ENCODE peak calls at places on chromosomes 4 and X, in five cellular contexts. H, M, K, I and R are unnamed samples. For H3K9me2, the result is how much of the 10 kb centered on the place peaks cover.

GRCh38 chr4:125750399-125750798 is 435.6 kb downstream of the FAT4 start:
- DNase-seq in H (no peak), I (peak), K (no peak), M (no peak), R (no peak)

GRCh38 chrX:93673869-93674271 is at the start of gene FAM133A:
- DNase-seq in M (peak), I (peak), K (no peak), H (peak), R (no peak)

GRCh38 chr4:3809451-3810110 is 43.4 kb downstream of the ADRA2C start:
- DNase-seq in M (no peak), H (no peak), I (no peak), K (no peak), R (no peak)

GRCh38 chr4:139200102-139200501 is 23.1 kb upstream of the ELF2 start:
- DNase-seq in M (no peak), I (no peak), K (no peak), H (peak), R (no peak)

GRCh38 chr4:13323916-13324315 is 160.2 kb downstream of the RAB28 start:
- DNase-seq in M (no peak), I (no peak), K (no peak), H (no peak), R (no peak)

GRCh38 chr4:102815981-102816380 is 11.4 kb downstream of the UBE2D3 start:
- DNase-seq in I (peak), M (peak), H (no peak), K (no peak), R (peak)

GRCh38 chr4:73142995-73143547 is 73.6 kb upstream of the COX18 start:
- DNase-seq in H (peak), M (peak), K (no peak), I (peak), R (no peak)

GRCh38 chr4:86449746-86450145 is 89.9 kb upstream of the MAPK10 start:
- DNase-seq in H (no peak), M (no peak), I (no peak), K (no peak), R (no peak)

GRCh38 chr4:47531954-47532321 is 46.9 kb downstream of the ATP10D start:
- DNase-seq in I (no peak), H (no peak), K (no peak), M (no peak), R (no peak)

GRCh38 chr4:7276538-7276937 is 84.2 kb downstream of the SORCS2 start:
- DNase-seq in M (no peak), I (peak), K (no peak), H (no peak), R (no peak)

GRCh38 chr4:96093057-96093456 is 253.2 kb downstream of the PDHA2 start:
- DNase-seq in K (no peak), I (no peak), M (no peak), H (no peak), R (no peak)

GRCh38 chr4:54318904-54319303 is 89.8 kb downstream of the PDGFRA start:
- DNase-seq in K (peak), I (peak), M (peak), H (peak), R (peak)

GRCh38 chr4:71992571-71992970 is 39.2 kb upstream of the NPFFR2 start:
- DNase-seq in H (peak), M (no peak), I (no peak), K (no peak), R (no peak)

GRCh38 chr4:189313861-189314513 is 626.7 kb upstream of the FRG1 start:
- DNase-seq in H (no peak), I (no peak), M (no peak), K (no peak), R (no peak)

GRCh38 chr4:104941661-104942062 is 205.0 kb upstream of the TET2 start:
- DNase-seq in H (no peak), I (no peak), M (peak), K (no peak), R (no peak)

DNA sequence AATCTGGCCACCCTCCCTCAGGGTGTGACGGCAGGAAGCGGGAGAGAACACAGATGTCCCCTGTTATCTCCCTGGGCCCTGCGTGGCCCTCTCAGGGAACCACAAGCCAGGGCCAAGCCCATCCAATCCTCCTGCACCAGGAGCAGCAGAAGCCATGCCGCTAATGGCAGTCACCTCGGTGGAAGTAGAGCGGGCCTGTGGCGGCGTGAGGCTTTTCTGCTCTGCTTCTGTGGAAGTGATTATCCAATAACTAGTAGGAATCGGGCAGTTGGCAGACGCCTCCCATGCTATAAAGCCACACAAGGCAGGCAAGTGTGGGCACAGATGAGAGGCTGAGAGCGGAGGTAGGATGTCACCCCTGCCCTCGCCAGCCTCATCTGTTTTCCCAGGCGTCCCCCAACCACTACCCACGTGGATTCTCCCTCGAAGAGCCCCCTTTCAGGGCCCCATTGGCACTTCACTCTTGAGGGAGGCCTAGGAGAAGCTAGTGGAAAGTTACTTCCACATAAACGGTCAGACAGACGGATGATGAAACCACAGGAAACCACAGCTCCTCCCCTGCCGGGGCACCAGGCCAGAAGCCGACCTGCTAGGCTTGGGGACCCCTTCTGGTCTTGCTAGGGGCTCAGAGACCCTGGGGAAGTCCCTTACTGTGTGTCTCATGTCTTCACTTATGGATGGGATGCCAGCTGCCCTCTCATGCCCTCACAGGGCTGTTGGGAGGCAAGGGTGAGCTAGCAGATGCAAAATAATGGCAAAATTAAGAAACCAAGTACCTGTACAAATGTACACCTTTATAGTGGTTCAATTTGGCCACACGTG is 18.8 kb upstream of the TMSB4X start:
- DNase-seq in I (peak), K (no peak), M (peak), H (peak), R (peak)
- H3K4me3 ChIP-seq in I (no peak), K (no peak), M (no peak), H (peak), R (peak)

DNA sequence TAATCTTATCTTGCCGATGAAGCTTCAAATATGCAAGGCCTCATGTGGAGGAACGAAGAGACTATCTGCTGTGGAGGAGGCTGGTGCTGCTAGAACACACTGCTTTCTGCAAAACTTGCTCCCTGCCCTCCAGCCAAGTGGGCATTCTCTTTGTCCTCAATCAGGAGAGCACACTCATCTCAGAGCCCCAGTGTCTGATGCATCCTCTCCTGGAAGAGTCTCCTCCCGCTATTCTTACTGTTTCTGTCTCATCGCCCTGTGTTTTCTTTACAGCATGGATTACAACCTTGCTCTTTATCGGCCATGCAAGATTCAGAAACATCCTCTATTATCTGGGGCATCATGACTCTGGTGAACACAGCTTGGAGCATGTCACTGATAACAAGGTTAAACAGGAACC is 68.2 kb upstream of the MTNR1A start:
- DNase-seq in H (no peak), I (peak), K (no peak), M (no peak), R (no peak)
- H3K9me2 ChIP-seq in H (under half), I (under half), K (under half), M (under half), R (under half)

DNA sequence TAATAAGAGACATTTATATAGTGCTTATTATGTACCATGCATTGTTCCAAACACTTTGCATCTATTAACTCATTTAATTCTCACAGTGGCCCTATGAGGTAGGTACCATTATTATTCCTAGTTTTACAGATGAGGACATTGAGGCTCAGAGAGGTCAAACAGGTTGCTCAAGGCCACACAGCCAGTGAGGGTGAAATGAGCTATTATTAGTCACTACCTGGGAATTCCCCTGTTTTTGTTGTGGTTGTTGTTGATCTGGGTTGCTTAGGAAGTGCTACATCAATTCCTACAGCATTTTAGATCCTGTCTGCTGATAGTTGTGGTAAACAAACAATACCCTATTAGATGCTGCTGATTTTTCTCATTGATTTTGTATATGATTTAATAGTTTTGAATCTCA is 41.2 kb downstream of the APLN start:
- DNase-seq in K (peak), M (peak), H (no peak), I (no peak), R (peak)
- H3K4me3 ChIP-seq in K (no peak), M (no peak), H (no peak), I (no peak), R (no peak)

GRCh38 chr4:81912420-81912819 is 440.7 kb upstream of the RASGEF1B start:
- DNase-seq in H (no peak), I (no peak), M (no peak), K (no peak), R (no peak)

GRCh38 chr4:81914623-81915022 is 442.9 kb upstream of the RASGEF1B start:
- DNase-seq in H (no peak), K (no peak), M (no peak), I (no peak), R (no peak)

GRCh38 chr4:81915430-81915829 is 443.7 kb upstream of the RASGEF1B start:
- DNase-seq in M (no peak), K (no peak), H (no peak), I (no peak), R (no peak)

GRCh38 chr4:81919238-81919637 is 447.5 kb upstream of the RASGEF1B start:
- DNase-seq in H (peak), K (peak), M (peak), I (peak), R (no peak)

DNA sequence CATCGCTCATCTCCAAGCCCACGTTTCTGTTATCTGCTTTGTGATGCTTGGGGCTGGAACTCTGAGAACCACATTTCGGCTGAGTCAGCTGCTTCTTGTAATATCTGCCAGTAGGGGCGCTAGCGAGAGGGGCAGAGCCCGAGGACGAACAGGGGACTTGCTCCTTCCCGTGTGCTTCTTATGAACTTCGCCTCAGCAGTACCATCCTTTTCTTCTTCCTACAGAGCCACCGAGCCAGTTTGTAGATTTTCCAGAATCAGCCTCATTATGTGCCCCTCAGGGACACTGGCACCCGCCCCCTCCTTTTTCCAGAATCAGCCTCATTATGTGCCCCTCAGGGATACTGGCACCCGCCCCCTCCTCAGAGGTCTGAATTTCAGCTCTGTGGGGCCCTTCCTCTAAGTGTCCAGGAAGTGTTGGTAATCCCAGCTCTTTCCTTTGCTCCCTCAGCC is 441.7 kb upstream of the RASGEF1B start:
- DNase-seq in I (peak), K (peak), H (peak), M (peak), R (no peak)
- H3K9me2 ChIP-seq in I (under half), K (under half), H (under half), M (under half), R (under half)

DNA sequence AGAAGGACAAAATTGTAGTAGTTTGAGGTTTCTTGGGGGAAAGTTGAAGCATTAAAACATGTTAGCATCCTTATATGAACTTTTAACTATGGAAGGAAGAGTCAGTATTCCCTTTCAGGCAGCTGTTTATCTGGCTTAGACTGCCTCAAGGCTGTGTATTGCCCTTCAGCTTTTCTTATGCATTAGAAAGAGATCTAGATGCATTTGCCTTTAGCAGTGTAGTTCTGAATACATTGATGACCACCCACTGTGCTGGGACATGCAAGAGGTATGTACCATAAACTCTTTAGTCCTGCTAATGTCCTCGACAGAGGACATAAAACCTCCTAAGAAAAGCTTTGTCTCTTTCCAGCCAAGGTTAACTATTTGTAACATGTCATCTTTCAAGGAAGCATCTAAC is 2.9 kb downstream of the FAM200B start:
- DNase-seq in H (no peak), K (peak), I (no peak), M (no peak), R (no peak)
- H3K4me3 ChIP-seq in H (no peak), K (peak), I (no peak), M (no peak), R (no peak)